ENCODE peak calls at places on chromosomes 5 and 9, in six cellular contexts. One of them, this sample, is unnamed.

GRCh38 chr5:177372910-177373309 is 11.3 kb upstream of the SLC34A1 start:
- DNase-seq in cardiac fibroblast: no peak
- DNase-seq in HL-60: no peak
- DNase-seq in GM13976: no peak
- DNase-seq in cardiac muscle cell: no peak
- DNase-seq in uterus: no peak
- DNase-seq in this sample: no peak

GRCh38 chr9:14752271-14752670 is 29.7 kb upstream of the CER1 start:
- DNase-seq in cardiac fibroblast: no peak
- DNase-seq in HL-60: no peak
- DNase-seq in GM13976: no peak
- DNase-seq in cardiac muscle cell: peak
- DNase-seq in uterus: no peak
- DNase-seq in this sample: no peak

GRCh38 chr9:133656211-133657119 is 20.3 kb downstream of the DBH start:
- DNase-seq in cardiac fibroblast: no peak
- DNase-seq in HL-60: no peak
- DNase-seq in GM13976: no peak
- DNase-seq in cardiac muscle cell: no peak
- DNase-seq in uterus: no peak
- DNase-seq in this sample: no peak

GRCh38 chr5:148733601-148734438 is 79.5 kb upstream of the HTR4 start:
- DNase-seq in cardiac fibroblast: peak
- DNase-seq in HL-60: peak
- DNase-seq in GM13976: no peak
- DNase-seq in cardiac muscle cell: peak
- DNase-seq in uterus: peak
- DNase-seq in this sample: peak

GRCh38 chr9:101731429-101731828 is 7.0 kb downstream of the GRIN3A start:
- DNase-seq in cardiac fibroblast: no peak
- DNase-seq in HL-60: no peak
- DNase-seq in GM13976: no peak
- DNase-seq in cardiac muscle cell: no peak
- DNase-seq in uterus: no peak
- DNase-seq in this sample: no peak

GRCh38 chr5:176596069-176596656 is 13.8 kb downstream of the GPRIN1 start:
- DNase-seq in cardiac fibroblast: no peak
- DNase-seq in HL-60: no peak
- DNase-seq in GM13976: no peak
- DNase-seq in cardiac muscle cell: no peak
- DNase-seq in uterus: no peak
- DNase-seq in this sample: no peak

GRCh38 chr5:57456056-57456455 is 26.6 kb downstream of the ACTBL2 start:
- DNase-seq in cardiac fibroblast: no peak
- DNase-seq in HL-60: no peak
- DNase-seq in GM13976: no peak
- DNase-seq in cardiac muscle cell: no peak
- DNase-seq in uterus: no peak
- DNase-seq in this sample: no peak

GRCh38 chr5:154163327-154163997 is 27.1 kb upstream of the GALNT10 start:
- DNase-seq in cardiac fibroblast: no peak
- DNase-seq in HL-60: no peak
- DNase-seq in GM13976: no peak
- DNase-seq in cardiac muscle cell: no peak
- DNase-seq in uterus: no peak
- DNase-seq in this sample: no peak

GRCh38 chr5:163565931-163566608 is 60.7 kb downstream of the MAT2B start:
- DNase-seq in cardiac fibroblast: peak
- DNase-seq in HL-60: peak
- DNase-seq in GM13976: peak
- DNase-seq in cardiac muscle cell: peak
- DNase-seq in uterus: no peak
- DNase-seq in this sample: no peak

GRCh38 chr9:124392855-124393460 is 22.3 kb downstream of the PSMB7 start:
- DNase-seq in cardiac fibroblast: peak
- DNase-seq in HL-60: peak
- DNase-seq in GM13976: no peak
- DNase-seq in cardiac muscle cell: peak
- DNase-seq in uterus: no peak
- DNase-seq in this sample: no peak

GRCh38 chr9:126508171-126508591 is 105.5 kb upstream of the LMX1B start:
- DNase-seq in cardiac fibroblast: no peak
- DNase-seq in HL-60: no peak
- DNase-seq in GM13976: no peak
- DNase-seq in cardiac muscle cell: no peak
- DNase-seq in uterus: no peak
- DNase-seq in this sample: no peak

GRCh38 chr5:180090769-180091546 is 19.4 kb upstream of the RNF130 start:
- DNase-seq in cardiac fibroblast: peak
- DNase-seq in HL-60: peak
- DNase-seq in GM13976: no peak
- DNase-seq in cardiac muscle cell: peak
- DNase-seq in uterus: no peak
- DNase-seq in this sample: no peak

GRCh38 chr5:18314192-18314778 is 680.0 kb downstream of the TAF11L14 start:
- DNase-seq in cardiac fibroblast: peak
- DNase-seq in HL-60: no peak
- DNase-seq in GM13976: peak
- DNase-seq in cardiac muscle cell: peak
- DNase-seq in uterus: no peak
- DNase-seq in this sample: no peak

GRCh38 chr5:80507663-80508062 is 19.8 kb downstream of the FAM151B start:
- DNase-seq in cardiac fibroblast: no peak
- DNase-seq in HL-60: no peak
- DNase-seq in GM13976: no peak
- DNase-seq in cardiac muscle cell: no peak
- DNase-seq in uterus: no peak
- DNase-seq in this sample: no peak

GRCh38 chr5:124199902-124200301 is 546.5 kb downstream of the ZNF608 start:
- DNase-seq in cardiac fibroblast: no peak
- DNase-seq in HL-60: no peak
- DNase-seq in GM13976: no peak
- DNase-seq in cardiac muscle cell: no peak
- DNase-seq in uterus: no peak
- DNase-seq in this sample: no peak

GRCh38 chr5:134555223-134555790 is 29.8 kb downstream of the JADE2 start:
- DNase-seq in cardiac fibroblast: no peak
- DNase-seq in HL-60: no peak
- DNase-seq in GM13976: no peak
- DNase-seq in cardiac muscle cell: no peak
- DNase-seq in uterus: no peak
- DNase-seq in this sample: no peak

GRCh38 chr5:190366-191035 is 794 bp upstream of the LRRC14B start:
- DNase-seq in cardiac fibroblast: no peak
- DNase-seq in HL-60: no peak
- DNase-seq in GM13976: no peak
- DNase-seq in cardiac muscle cell: no peak
- DNase-seq in uterus: no peak
- DNase-seq in this sample: no peak

GRCh38 chr9:133141833-133142594 is 21.0 kb upstream of the RALGDS start:
- DNase-seq in cardiac fibroblast: no peak
- DNase-seq in HL-60: no peak
- DNase-seq in GM13976: peak
- DNase-seq in cardiac muscle cell: no peak
- DNase-seq in uterus: no peak
- DNase-seq in this sample: peak

GRCh38 chr9:35395076-35395675 is 94.7 kb upstream of the RUSC2 start:
- DNase-seq in cardiac fibroblast: peak
- DNase-seq in HL-60: no peak
- DNase-seq in GM13976: no peak
- DNase-seq in cardiac muscle cell: no peak
- DNase-seq in uterus: no peak
- DNase-seq in this sample: no peak

GRCh38 chr5:141923443-141924313 is at the start of gene DELE1:
- DNase-seq in cardiac fibroblast: peak
- DNase-seq in HL-60: peak
- DNase-seq in GM13976: peak
- DNase-seq in cardiac muscle cell: peak
- DNase-seq in uterus: peak
- DNase-seq in this sample: peak

GRCh38 chr9:27771803-27772545 is 198.7 kb upstream of the C9orf72 start:
- DNase-seq in cardiac fibroblast: peak
- DNase-seq in HL-60: no peak
- DNase-seq in GM13976: no peak
- DNase-seq in cardiac muscle cell: peak
- DNase-seq in uterus: no peak
- DNase-seq in this sample: no peak

GRCh38 chr9:128895556-128895955 is 13.6 kb downstream of the LRRC8A start:
- DNase-seq in cardiac fibroblast: no peak
- DNase-seq in HL-60: no peak
- DNase-seq in GM13976: no peak
- DNase-seq in cardiac muscle cell: no peak
- DNase-seq in uterus: no peak
- DNase-seq in this sample: no peak

GRCh38 chr5:38494175-38494574 is 62.3 kb downstream of the LIFR start:
- DNase-seq in cardiac fibroblast: no peak
- DNase-seq in HL-60: no peak
- DNase-seq in GM13976: no peak
- DNase-seq in cardiac muscle cell: no peak
- DNase-seq in uterus: no peak
- DNase-seq in this sample: no peak

GRCh38 chr5:27639005-27639612 is 600.7 kb upstream of the CDH9 start:
- DNase-seq in cardiac fibroblast: no peak
- DNase-seq in HL-60: no peak
- DNase-seq in GM13976: no peak
- DNase-seq in cardiac muscle cell: no peak
- DNase-seq in uterus: no peak
- DNase-seq in this sample: no peak

GRCh38 chr9:126146254-126147145 is 180.1 kb upstream of the MVB12B start:
- DNase-seq in cardiac fibroblast: no peak
- DNase-seq in HL-60: peak
- DNase-seq in GM13976: peak
- DNase-seq in cardiac muscle cell: no peak
- DNase-seq in uterus: no peak
- DNase-seq in this sample: no peak

DNA sequence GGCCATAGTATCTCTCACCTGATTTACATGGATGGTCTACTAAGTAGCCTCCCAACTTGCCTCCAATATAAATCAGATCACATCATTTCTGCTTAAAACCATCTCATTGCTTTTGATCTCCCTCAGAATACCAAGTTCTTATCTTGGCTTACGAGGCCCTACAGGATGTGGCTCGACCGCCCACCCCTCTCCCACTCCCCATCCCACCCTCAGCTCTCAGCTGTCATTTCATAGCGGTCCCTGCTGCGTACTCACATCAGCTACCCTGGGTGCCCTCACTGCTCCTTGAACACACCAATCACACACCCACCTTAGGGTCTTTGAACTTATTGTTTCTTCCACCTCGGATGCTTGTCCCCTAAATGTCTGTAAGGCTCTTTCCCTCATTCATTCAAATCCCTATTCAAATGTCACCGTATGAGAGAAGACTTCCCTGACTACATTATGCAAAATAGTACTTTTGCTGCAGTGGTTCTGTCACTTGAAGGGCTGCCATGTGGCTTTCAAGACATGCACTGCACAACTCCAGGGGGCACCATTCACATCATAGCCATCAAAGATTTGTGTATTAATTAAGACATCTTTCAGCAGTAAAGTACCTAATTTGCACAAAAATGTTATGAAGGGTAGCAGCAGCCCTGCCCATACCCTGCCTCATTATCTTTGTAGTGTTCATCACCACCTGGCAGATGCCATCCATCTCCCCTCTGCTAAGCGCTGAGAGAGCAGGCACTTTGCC is 171.1 kb downstream of the ENC1 start:
- DNase-seq in cardiac fibroblast: no peak
- DNase-seq in HL-60: no peak
- DNase-seq in GM13976: no peak
- DNase-seq in cardiac muscle cell: no peak
- DNase-seq in uterus: no peak
- DNase-seq in this sample: no peak
- TF ChIP-seq CTCF in cardiac fibroblast: no peak
- TF ChIP-seq CTCF in HL-60: no peak
- TF ChIP-seq CTCF in GM13976: no peak
- TF ChIP-seq CTCF in cardiac muscle cell: no peak
- TF ChIP-seq CTCF in uterus: no peak
- TF ChIP-seq CTCF in this sample: no peak

DNA sequence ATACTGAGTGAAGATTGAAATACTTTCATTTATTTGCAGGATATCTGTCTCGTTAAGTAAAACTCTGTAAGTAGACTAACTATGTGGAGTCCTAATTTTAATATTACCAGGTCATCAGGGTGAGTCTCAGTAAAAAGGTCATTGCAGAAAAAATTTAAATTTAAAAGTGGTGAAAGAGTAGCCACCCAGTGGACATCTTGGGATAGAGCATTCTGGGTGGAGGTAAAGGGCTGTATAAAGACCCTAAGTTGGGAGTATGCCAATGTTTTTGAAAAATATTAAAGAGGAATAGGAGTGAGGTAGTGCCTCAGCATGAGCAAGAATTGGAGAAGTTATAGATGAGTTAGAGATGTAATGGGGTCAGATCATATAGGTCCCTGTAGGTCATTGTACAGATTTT is 145.5 kb downstream of the HMHB1 start:
- DNase-seq in cardiac fibroblast: peak
- DNase-seq in HL-60: no peak
- DNase-seq in GM13976: no peak
- DNase-seq in cardiac muscle cell: no peak
- DNase-seq in uterus: no peak
- DNase-seq in this sample: no peak
- TF ChIP-seq CTCF in cardiac fibroblast: peak
- TF ChIP-seq CTCF in HL-60: no peak
- TF ChIP-seq CTCF in GM13976: no peak
- TF ChIP-seq CTCF in cardiac muscle cell: peak
- TF ChIP-seq CTCF in uterus: no peak
- TF ChIP-seq CTCF in this sample: no peak

GRCh38 chr9:90851444-90851843 is 49.8 kb downstream of the SYK start:
- DNase-seq in cardiac fibroblast: no peak
- DNase-seq in HL-60: no peak
- DNase-seq in GM13976: no peak
- DNase-seq in cardiac muscle cell: no peak
- DNase-seq in uterus: no peak
- DNase-seq in this sample: no peak
- TF ChIP-seq CTCF in cardiac fibroblast: no peak
- TF ChIP-seq CTCF in HL-60: no peak
- TF ChIP-seq CTCF in GM13976: no peak
- TF ChIP-seq CTCF in cardiac muscle cell: no peak
- TF ChIP-seq CTCF in uterus: no peak
- TF ChIP-seq CTCF in this sample: no peak

DNA sequence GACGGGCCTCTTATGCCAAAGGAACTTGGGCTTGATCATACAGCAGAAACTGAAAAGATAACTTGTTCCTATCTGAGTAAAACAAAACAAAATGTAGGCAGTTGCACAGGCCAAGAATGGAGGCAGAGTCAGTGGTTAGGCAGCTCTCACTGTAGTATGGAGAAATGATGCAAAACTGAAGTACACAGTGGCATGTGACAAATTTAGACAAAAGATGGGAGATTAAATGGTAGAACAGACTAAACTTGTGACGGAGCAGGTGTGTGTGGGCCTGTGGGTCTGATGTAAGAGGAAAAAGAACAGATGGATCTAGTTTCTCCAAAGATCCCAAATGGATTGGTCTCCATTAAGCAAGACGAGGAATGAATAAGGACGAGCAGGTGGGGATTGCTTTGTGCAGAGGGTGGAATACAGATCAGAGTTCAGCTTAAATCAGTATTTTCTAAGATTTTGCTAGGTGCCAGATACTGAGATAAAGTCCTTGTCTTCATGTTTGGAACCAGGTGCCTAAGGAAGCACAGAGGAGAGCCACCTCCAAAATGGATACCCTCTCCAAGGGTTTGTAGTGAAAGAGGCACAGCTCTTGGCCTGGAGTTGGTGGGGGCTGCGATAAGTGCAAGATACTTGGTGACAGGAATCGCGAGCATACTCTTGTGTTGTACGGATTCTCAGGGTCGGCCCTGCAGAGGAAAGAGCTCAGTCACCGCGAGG is 722 bp upstream of the DCP2 start:
- DNase-seq in cardiac fibroblast: no peak
- DNase-seq in HL-60: no peak
- DNase-seq in GM13976: no peak
- DNase-seq in cardiac muscle cell: no peak
- DNase-seq in uterus: no peak
- DNase-seq in this sample: no peak
- TF ChIP-seq CTCF in cardiac fibroblast: no peak
- TF ChIP-seq CTCF in HL-60: no peak
- TF ChIP-seq CTCF in GM13976: no peak
- TF ChIP-seq CTCF in cardiac muscle cell: no peak
- TF ChIP-seq CTCF in uterus: no peak
- TF ChIP-seq CTCF in this sample: no peak

This sample was measured in natural killer cell.